ENCODE peak calls at places on chromosomes 16 and 17, in six cellular contexts. A, W, Y, T, K and Q are unnamed samples.

GRCh38 chr16:71500964-71501363 is 11.8 kb upstream of the ZNF19 start:
- DNase-seq in A (no peak), Y (no peak), K (no peak), W (no peak), T (no peak), Q (no peak)

GRCh38 chr17:50514936-50515702 is 6.9 kb downstream of the MYCBPAP start:
- DNase-seq in Y (no peak), K (no peak), W (no peak), A (no peak), T (no peak), Q (peak)

GRCh38 chr17:81239714-81240555 is 817 bp downstream of the NDUFAF8 start:
- DNase-seq in Y (no peak), A (no peak), W (no peak), K (peak), T (no peak), Q (peak)

GRCh38 chr17:77279448-77280303 is 138.9 kb downstream of the SEC14L1 start:
- DNase-seq in K (no peak), Y (no peak), T (no peak), W (no peak), A (peak), Q (no peak)

GRCh38 chr16:20216818-20217217 is 110.5 kb downstream of the GP2 start:
- DNase-seq in W (no peak), Y (no peak), A (peak), T (no peak), K (peak), Q (no peak)

GRCh38 chr17:55208078-55208812 is 56.5 kb upstream of the HLF start:
- DNase-seq in Y (no peak), K (no peak), W (no peak), T (no peak), A (no peak), Q (no peak)

GRCh38 chr17:41559548-41559947 is 12.3 kb downstream of the KRT9 start:
- DNase-seq in K (no peak), A (peak), T (no peak), Y (no peak), W (no peak), Q (no peak)

GRCh38 chr16:56969769-56970168 is 8.0 kb downstream of the CETP start:
- DNase-seq in K (no peak), W (no peak), Y (no peak), A (no peak), T (no peak), Q (no peak)

GRCh38 chr16:57128787-57129389 is 36.5 kb downstream of the CPNE2 start:
- DNase-seq in T (peak), W (no peak), Y (no peak), A (no peak), K (no peak), Q (no peak)

GRCh38 chr17:35016369-35016768 is 36.1 kb downstream of the LIG3 start:
- DNase-seq in A (no peak), K (no peak), Y (no peak), W (no peak), T (no peak), Q (no peak)

GRCh38 chr17:7707858-7708750 is 3.1 kb downstream of the EFNB3 start:
- DNase-seq in K (no peak), Y (no peak), A (no peak), W (no peak), T (no peak), Q (no peak)

GRCh38 chr16:3054965-3055733 is 8.8 kb downstream of the MMP25 start:
- DNase-seq in Y (no peak), A (no peak), T (no peak), K (no peak), W (no peak), Q (no peak)

GRCh38 chr16:85551319-85551978 is 61.7 kb upstream of the GSE1 start:
- DNase-seq in W (no peak), T (no peak), A (no peak), Y (no peak), K (no peak), Q (no peak)

GRCh38 chr16:1929105-1929504 is 10.9 kb upstream of the HS3ST6 start:
- DNase-seq in W (no peak), A (no peak), Y (no peak), T (no peak), K (peak), Q (peak)

GRCh38 chr16:1729445-1729844 is 23.4 kb downstream of the MAPK8IP3 start:
- DNase-seq in Y (no peak), A (no peak), K (no peak), T (no peak), W (no peak), Q (no peak)

GRCh38 chr16:2250652-2251280 is 621 bp downstream of the ECI1 start:
- DNase-seq in Y (no peak), K (peak), T (peak), A (no peak), W (no peak), Q (no peak)

GRCh38 chr16:89981414-89981813 is 32.9 kb downstream of the DEF8 start:
- DNase-seq in A (no peak), T (no peak), W (no peak), K (no peak), Y (no peak), Q (no peak)

GRCh38 chr16:59964232-59964924 is 1230.3 kb upstream of the GOT2 start:
- DNase-seq in Y (no peak), W (no peak), K (no peak), A (no peak), T (no peak), Q (peak)

GRCh38 chr16:54400261-54400660 is 113.7 kb upstream of the IRX3 start:
- DNase-seq in K (no peak), A (no peak), Y (no peak), W (no peak), T (no peak), Q (peak)

GRCh38 chr16:66717112-66717675 is 20.7 kb upstream of the CMTM4 start:
- DNase-seq in A (peak), T (no peak), Y (no peak), W (no peak), K (no peak), Q (peak)

GRCh38 chr16:57013268-57013667 is 23.9 kb downstream of the NLRC5 start:
- DNase-seq in T (no peak), W (no peak), K (no peak), Y (no peak), A (peak), Q (no peak)

GRCh38 chr16:19463468-19464315 is 46.0 kb downstream of the TMC5 start:
- DNase-seq in Y (no peak), K (no peak), W (no peak), T (no peak), A (peak), Q (no peak)

GRCh38 chr17:29205047-29205446 is 24.8 kb upstream of the MYO18A start:
- DNase-seq in W (no peak), A (no peak), Y (no peak), K (no peak), T (no peak), Q (no peak)

GRCh38 chr16:3282103-3282746 is 1.1 kb upstream of the ZNF263 start:
- DNase-seq in T (no peak), A (peak), K (no peak), W (peak), Y (no peak), Q (no peak)

GRCh38 chr16:81431554-81432353 is 12.9 kb upstream of the CMIP start:
- DNase-seq in K (no peak), W (peak), A (peak), T (no peak), Y (no peak), Q (peak)

GRCh38 chr17:44331249-44331760 is 6.7 kb upstream of the SLC25A39 start:
- DNase-seq in W (peak), Y (no peak), A (peak), K (peak), T (peak), Q (peak)

GRCh38 chr17:52158450-52159042 is at the start of gene CA10:
- DNase-seq in K (no peak), W (no peak), Y (no peak), T (no peak), A (no peak), Q (no peak)

GRCh38 chr17:1736348-1737281 is 6.1 kb upstream of the SERPINF2 start:
- DNase-seq in A (peak), T (no peak), K (no peak), Y (no peak), W (no peak), Q (peak)

GRCh38 chr17:44733753-44734152 is 25.0 kb upstream of the ADAM11 start:
- DNase-seq in T (no peak), K (no peak), A (no peak), W (no peak), Y (no peak), Q (no peak)

GRCh38 chr16:66324785-66325184 is 41.7 kb upstream of the CDH5 start:
- DNase-seq in Y (no peak), T (no peak), W (no peak), K (no peak), A (peak), Q (peak)

GRCh38 chr17:82647593-82648164 is 565 bp downstream of the WDR45B start:
- DNase-seq in A (peak), W (no peak), Y (no peak), T (peak), K (peak), Q (peak)

GRCh38 chr17:50863221-50863843 is 2.8 kb downstream of the TOB1 start:
- DNase-seq in Y (no peak), K (peak), T (peak), W (no peak), A (no peak), Q (peak)

GRCh38 chr16:85354623-85355514 is 242.6 kb upstream of the CIBAR2 start:
- DNase-seq in K (no peak), Y (no peak), W (peak), T (no peak), A (peak), Q (no peak)